ENCODE peak calls at places on chromosomes 12 and 14, in eight cellular contexts. E, M, O, U, C, T, Z and F are unnamed samples.

GRCh38 chr12:58504539-58504938 is 415.8 kb downstream of the LRIG3 start:
- DNase-seq in E (no peak), M (no peak), O (no peak), U (no peak), C (no peak), T (no peak), Z (peak; percentile 90), F (peak; percentile 47)

GRCh38 chr14:68506645-68507405 is 286.0 kb downstream of the ZFP36L1 start:
- DNase-seq in E (peak; percentile 71), M (no peak), O (no peak), U (no peak), C (no peak), T (no peak), Z (no peak), F (no peak)

GRCh38 chr14:86646688-86647687 is 1117.0 kb downstream of the FLRT2 start:
- DNase-seq in E (no peak), M (no peak), O (peak; percentile 19), U (no peak), C (no peak), T (no peak), Z (no peak), F (peak; percentile 56)

GRCh38 chr12:31815096-31815495 is 86.3 kb upstream of the AMN1 start:
- DNase-seq in E (no peak), M (no peak), O (no peak), U (no peak), C (no peak), T (no peak), Z (no peak), F (no peak)

GRCh38 chr14:93712838-93713724 is 75.2 kb downstream of the PRIMA1 start:
- DNase-seq in E (no peak), M (no peak), O (no peak), U (no peak), C (peak; percentile 76), T (no peak), Z (no peak), F (no peak)

GRCh38 chr14:64536488-64537245 is 3.9 kb upstream of the HSPA2 start:
- DNase-seq in E (no peak), M (no peak), O (no peak), U (no peak), C (no peak), T (no peak), Z (no peak), F (peak; percentile 31)

GRCh38 chr14:30298266-30298795 is 260.6 kb upstream of the G2E3 start:
- DNase-seq in E (no peak), M (no peak), O (no peak), U (no peak), C (no peak), T (no peak), Z (no peak), F (no peak)

GRCh38 chr12:62948123-62948522 is 13.2 kb upstream of the PPM1H start:
- DNase-seq in E (no peak), M (no peak), O (no peak), U (no peak), C (no peak), T (no peak), Z (no peak), F (no peak)

GRCh38 chr12:110728628-110729027 is 14.1 kb downstream of the PPP1CC start:
- DNase-seq in E (no peak), M (no peak), O (no peak), U (no peak), C (no peak), T (no peak), Z (no peak), F (no peak)

GRCh38 chr12:48999371-49000131 is at the start of gene DDN:
- DNase-seq in E (peak; percentile 31), M (peak; percentile 56), O (peak; percentile 93), U (peak; percentile 68), C (peak; percentile 78), T (no peak), Z (peak; percentile 64), F (peak; percentile 53)

GRCh38 chr12:43284441-43284840 is 267.6 kb downstream of the ADAMTS20 start:
- DNase-seq in E (no peak), M (no peak), O (no peak), U (no peak), C (no peak), T (no peak), Z (no peak), F (no peak)

GRCh38 chr14:51386983-51387730 is 147.1 kb downstream of the TMX1 start:
- DNase-seq in E (no peak), M (no peak), O (no peak), U (no peak), C (no peak), T (no peak), Z (no peak), F (no peak)

GRCh38 chr12:68638721-68639395 is 28.2 kb downstream of the RAP1B start:
- DNase-seq in E (no peak), M (no peak), O (no peak), U (no peak), C (no peak), T (no peak), Z (no peak), F (no peak)

GRCh38 chr14:70113211-70113610 is 75.5 kb downstream of the SLC8A3 start:
- DNase-seq in E (no peak), M (no peak), O (no peak), U (no peak), C (no peak), T (no peak), Z (no peak), F (no peak)

GRCh38 chr14:68349900-68350323 is 443.0 kb downstream of the ZFP36L1 start:
- DNase-seq in E (no peak), M (no peak), O (no peak), U (no peak), C (no peak), T (no peak), Z (peak; percentile 78), F (no peak)

GRCh38 chr12:46506198-46506597 is 133.6 kb upstream of the SLC38A2 start:
- DNase-seq in E (no peak), M (no peak), O (no peak), U (no peak), C (no peak), T (no peak), Z (no peak), F (no peak)

GRCh38 chr14:78631551-78631950 is 461.4 kb downstream of the NRXN3 start:
- DNase-seq in E (no peak), M (no peak), O (no peak), U (no peak), C (no peak), T (no peak), Z (no peak), F (no peak)

GRCh38 chr12:111816065-111816615 is 25.9 kb upstream of the MAPKAPK5 start:
- DNase-seq in E (no peak), M (no peak), O (no peak), U (no peak), C (no peak), T (no peak), Z (no peak), F (no peak)

GRCh38 chr12:95718001-95718400 is 72.6 kb downstream of the NTN4 start:
- DNase-seq in E (no peak), M (no peak), O (no peak), U (no peak), C (no peak), T (no peak), Z (no peak), F (no peak)

GRCh38 chr12:113030875-113031525 is 25.5 kb upstream of the DTX1 start:
- DNase-seq in E (no peak), M (peak; percentile 24), O (peak; percentile 30), U (no peak), C (peak; percentile 73), T (no peak), Z (peak; percentile 31), F (peak; percentile 77)

GRCh38 chr12:121580959-121581680 is at the start of gene KDM2B:
- DNase-seq in E (peak; percentile 31), M (no peak), O (peak; percentile 49), U (peak; percentile 45), C (peak; percentile 63), T (no peak), Z (peak; percentile 24), F (peak; percentile 31)

GRCh38 chr12:75868501-75868900 is 163.1 kb downstream of the PHLDA1 start:
- DNase-seq in E (no peak), M (no peak), O (no peak), U (peak; percentile 34), C (peak; percentile 51), T (no peak), Z (no peak), F (no peak)

GRCh38 chr12:6606331-6607131 is 648 bp downstream of the CHD4 start:
- DNase-seq in E (peak; percentile 60), M (peak; percentile 84), O (no peak), U (peak; percentile 89), C (peak; percentile 68), T (no peak), Z (peak; percentile 38), F (no peak)

GRCh38 chr12:10718279-10718821 is 4.8 kb downstream of the YBX3 start:
- DNase-seq in E (no peak), M (no peak), O (no peak), U (no peak), C (no peak), T (no peak), Z (no peak), F (peak; percentile 48)

GRCh38 chr12:101935769-101936741 is 58.7 kb downstream of the DRAM1 start:
- DNase-seq in E (no peak), M (peak; percentile 71), O (no peak), U (peak; percentile 70), C (no peak), T (peak; percentile 60), Z (no peak), F (peak; percentile 88)

GRCh38 chr14:22887260-22887989 is 4.4 kb downstream of the REM2 start:
- DNase-seq in E (peak; percentile 39), M (no peak), O (peak; percentile 16), U (no peak), C (no peak), T (no peak), Z (no peak), F (peak; percentile 69)

GRCh38 chr14:58245562-58245961 is 919 bp downstream of the PSMA3 start:
- DNase-seq in E (no peak), M (no peak), O (peak; percentile 17), U (no peak), C (no peak), T (no peak), Z (no peak), F (no peak)

GRCh38 chr12:55700255-55701018 is 7.3 kb downstream of the ITGA7 start:
- DNase-seq in E (no peak), M (no peak), O (no peak), U (peak; percentile 67), C (no peak), T (no peak), Z (no peak), F (peak; percentile 38)

GRCh38 chr12:101925352-101925751 is 48.0 kb downstream of the DRAM1 start:
- DNase-seq in E (no peak), M (peak; percentile 78), O (peak; percentile 35), U (peak; percentile 73), C (peak; percentile 13), T (peak; percentile 15), Z (no peak), F (peak; percentile 98)

GRCh38 chr12:69385038-69385437 is 25.5 kb downstream of the YEATS4 start:
- DNase-seq in E (no peak), M (no peak), O (no peak), U (no peak), C (no peak), T (no peak), Z (no peak), F (no peak)

GRCh38 chr14:104315625-104316024 is 177.2 kb downstream of the KIF26A start:
- DNase-seq in E (no peak), M (no peak), O (no peak), U (no peak), C (no peak), T (no peak), Z (no peak), F (no peak)